ENCODE peak calls at places on chromosomes 7 and 10, in eight cellular contexts. R, V, Z, K, P, L, E and I are unnamed samples.

GRCh38 chr10:98425511-98426352 is 10.8 kb upstream of the PYROXD2 start:
- DNase-seq in L (peak; percentile 60), R (no peak), E (peak; percentile 48), K (no peak), P (peak; percentile 26), Z (no peak), V (peak; percentile 26), I (no peak)

GRCh38 chr10:118584181-118584954 is 11.1 kb downstream of the PRLHR start:
- DNase-seq in V (no peak), E (no peak), Z (peak; percentile 65), P (peak; percentile 86), K (no peak), L (no peak), R (no peak), I (no peak)

GRCh38 chr7:105352922-105353668 is 35.6 kb downstream of the SRPK2 start:
- DNase-seq in L (no peak), Z (peak; percentile 38), V (no peak), P (no peak), K (no peak), R (no peak), E (no peak), I (no peak)

GRCh38 chr7:2209146-2209960 is 23.4 kb downstream of the MAD1L1 start:
- DNase-seq in E (no peak), Z (peak; percentile 40), V (peak; percentile 33), R (peak; percentile 59), P (peak; percentile 61), L (peak; percentile 84), K (peak; percentile 46), I (peak; percentile 35)

GRCh38 chr7:101941481-101942383 is 124.3 kb downstream of the CUX1 start:
- DNase-seq in P (peak; percentile 59), L (no peak), E (peak; percentile 74), Z (peak; percentile 78), R (no peak), V (no peak), K (no peak), I (no peak)

GRCh38 chr10:4780782-4781181 is 45.2 kb upstream of the AKR1E2 start:
- DNase-seq in L (no peak), V (no peak), K (no peak), Z (peak; percentile 72), P (no peak), R (no peak), E (no peak), I (no peak)

GRCh38 chr10:29496341-29497162 is 138.2 kb downstream of the SVIL start:
- DNase-seq in K (peak; percentile 51), R (no peak), P (peak; percentile 57), L (peak; percentile 94), V (peak; percentile 45), Z (peak; percentile 35), E (peak; percentile 28), I (peak; percentile 58)

GRCh38 chr7:129188372-129188891 is at the start of gene SMO:
- DNase-seq in V (no peak), Z (peak; percentile 41), R (no peak), E (no peak), L (peak; percentile 87), K (peak; percentile 42), P (no peak), I (no peak)

GRCh38 chr10:119263966-119264621 is 56.7 kb downstream of the GRK5 start:
- DNase-seq in K (no peak), R (no peak), Z (no peak), E (no peak), L (no peak), V (no peak), P (no peak), I (no peak)

GRCh38 chr10:56881218-56881617 is 520.2 kb upstream of the ZWINT start:
- DNase-seq in E (no peak), V (no peak), K (no peak), Z (no peak), R (no peak), P (no peak), L (no peak), I (no peak)

GRCh38 chr7:102834466-102834865 is 78.3 kb upstream of the LRRC17 start:
- DNase-seq in K (no peak), L (no peak), R (no peak), Z (no peak), E (no peak), P (no peak), V (no peak), I (no peak)

GRCh38 chr10:133257489-133258065 is 19.1 kb downstream of the ADAM8 start:
- DNase-seq in V (no peak), Z (peak; percentile 18), E (no peak), R (peak; percentile 86), P (no peak), K (peak; percentile 77), L (peak; percentile 57), I (no peak)

GRCh38 chr7:69823151-69823744 is 225.0 kb downstream of the AUTS2 start:
- DNase-seq in R (no peak), P (no peak), L (no peak), K (no peak), E (no peak), V (no peak), Z (no peak), I (no peak)

GRCh38 chr7:123945938-123946337 is 20.9 kb downstream of the SPAM1 start:
- DNase-seq in Z (no peak), K (no peak), V (no peak), L (no peak), R (no peak), P (no peak), E (no peak), I (no peak)

GRCh38 chr7:140592957-140593356 is 47.7 kb downstream of the DENND2A start:
- DNase-seq in E (no peak), R (no peak), L (no peak), P (no peak), Z (no peak), V (no peak), K (no peak), I (no peak)

GRCh38 chr7:69256634-69257081 is 341.6 kb upstream of the AUTS2 start:
- DNase-seq in R (peak; percentile 53), V (no peak), Z (peak; percentile 69), L (no peak), K (peak; percentile 77), E (no peak), P (no peak), I (no peak)

GRCh38 chr10:84308481-84309304 is 19.7 kb upstream of the CCSER2 start:
- DNase-seq in K (no peak), V (peak; percentile 38), P (peak; percentile 85), R (no peak), L (no peak), E (no peak), Z (peak; percentile 88), I (no peak)

GRCh38 chr10:84310470-84310869 is 17.9 kb upstream of the CCSER2 start:
- DNase-seq in P (peak; percentile 66), L (no peak), Z (peak; percentile 72), R (no peak), K (no peak), V (no peak), E (no peak), I (no peak)

GRCh38 chr10:84311596-84311995 is 16.8 kb upstream of the CCSER2 start:
- DNase-seq in K (no peak), R (no peak), L (no peak), E (no peak), P (no peak), V (no peak), Z (no peak), I (no peak)

GRCh38 chr10:84306751-84307384 is 21.5 kb upstream of the CCSER2 start:
- DNase-seq in L (no peak), P (no peak), E (no peak), V (no peak), K (no peak), Z (no peak), R (no peak), I (no peak)

GRCh38 chr10:84308021-84308420 is 20.4 kb upstream of the CCSER2 start:
- DNase-seq in E (no peak), P (no peak), V (no peak), K (no peak), L (no peak), R (no peak), Z (peak; percentile 8), I (no peak)
- TF ChIP-seq CTCF in E (no peak), P (no peak), V (no peak), K (no peak), L (no peak), R (no peak), Z (no peak), I (no peak)

DNA sequence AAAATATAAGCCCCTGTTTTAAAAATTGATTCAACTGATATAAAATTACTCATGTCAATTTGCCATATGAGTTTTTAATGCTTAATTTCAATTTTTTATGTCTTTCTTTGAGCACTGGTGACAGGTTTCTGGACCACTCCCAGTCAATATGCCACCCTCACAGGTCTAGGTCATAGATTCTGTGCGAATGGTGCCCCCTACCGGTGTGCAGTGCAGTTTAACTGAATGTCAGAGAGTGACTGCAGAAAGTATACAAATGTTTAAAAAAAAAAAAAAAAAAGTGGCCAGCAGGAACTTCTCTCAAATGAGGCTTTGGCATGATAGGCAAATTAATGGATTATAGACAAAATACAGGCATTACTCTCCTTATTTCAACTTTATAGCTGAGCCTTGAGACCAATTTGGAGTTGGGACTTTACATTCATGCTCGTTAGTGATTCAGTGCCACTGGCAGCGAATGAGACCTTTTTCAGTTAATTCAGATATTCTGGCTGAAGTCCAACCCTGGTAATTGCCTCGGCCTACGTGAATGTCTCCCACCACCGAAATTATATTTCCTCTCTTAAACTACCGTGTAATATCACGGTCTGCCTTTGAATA is 427.6 kb downstream of the PHTF2 start:
- DNase-seq in R (no peak), P (no peak), K (no peak), V (no peak), L (peak; percentile 70), E (peak; percentile 22), Z (no peak), I (no peak)
- TF ChIP-seq CTCF in R (no peak), P (peak; percentile 65), K (peak; percentile 42), V (no peak), L (peak; percentile 53), E (peak; percentile 75), Z (peak; percentile 26), I (no peak)

GRCh38 chr7:34165466-34165865 is 260.1 kb downstream of the BMPER start:
- DNase-seq in Z (no peak), V (no peak), E (no peak), K (no peak), P (no peak), L (no peak), R (no peak), I (no peak)

GRCh38 chr7:34162676-34163075 is 257.3 kb downstream of the BMPER start:
- DNase-seq in P (no peak), R (no peak), K (no peak), V (no peak), E (no peak), Z (no peak), L (no peak), I (no peak)

GRCh38 chr7:34163956-34164355 is 258.6 kb downstream of the BMPER start:
- DNase-seq in L (no peak), P (no peak), R (no peak), Z (no peak), E (no peak), V (no peak), K (no peak), I (no peak)

GRCh38 chr7:34168013-34168412 is 262.7 kb downstream of the BMPER start:
- DNase-seq in V (no peak), P (no peak), E (no peak), L (no peak), Z (no peak), R (no peak), K (no peak), I (no peak)

GRCh38 chr7:34165927-34166550 is 260.7 kb downstream of the BMPER start:
- DNase-seq in E (peak; percentile 7), V (no peak), Z (peak; percentile 15), R (no peak), L (no peak), K (no peak), P (peak; percentile 47), I (no peak)
- TF ChIP-seq CTCF in E (peak; percentile 59), V (no peak), Z (peak; percentile 66), R (no peak), L (peak; percentile 60), K (peak; percentile 40), P (peak; percentile 67), I (no peak)

GRCh38 chr10:131195116-131195515 is 116.4 kb downstream of the TCERG1L start:
- DNase-seq in V (no peak), R (no peak), E (no peak), Z (no peak), L (no peak), P (no peak), K (no peak), I (no peak)
- TF ChIP-seq CTCF in V (no peak), R (no peak), E (no peak), Z (no peak), L (no peak), P (no peak), K (no peak), I (no peak)